ENCODE peak calls at places on chromosomes 13 and 19, in nine cellular contexts. L is glomerular endothelial cell; I is LHCN-M2; S is activated naive CD8-positive, alpha-beta T cell treated with anti-CD3 and anti-CD28 coated beads for 36 hours; Z is Panc1; A is Kasumi-1; X is activated CD8-positive, alpha-beta memory T cell treated with anti-CD3 and anti-CD28 coated beads for 48 hours; N is COR-L47; J is activated CD4-positive, alpha-beta memory T cell treated with anti-CD3 and anti-CD28 coated beads, Interleukin-2, amount 10 ng/mL, durations not matched to agents 7 days and 5 days. F is an unnamed sample.

GRCh38 chr13:78602561-78603239 is 652 bp downstream of the POU4F1 start:
- DNase-seq in L (no peak), I (no peak), S (no peak), Z (no peak), A (peak; percentile 17), X (no peak), N (no peak), J (no peak), F (no peak)

GRCh38 chr13:50015263-50015662 is at the start of gene KCNRG:
- DNase-seq in L (no peak), I (no peak), S (no peak), Z (no peak), A (no peak), X (no peak), N (no peak), J (no peak), F (no peak)

GRCh38 chr19:16040642-16041041 is 35.7 kb upstream of the TPM4 start:
- DNase-seq in L (no peak), I (peak; percentile 64), S (no peak), Z (no peak), A (no peak), X (no peak), N (no peak), J (no peak), F (no peak)

GRCh38 chr13:32423592-32423991 is 4.3 kb downstream of the N4BP2L1 start:
- DNase-seq in L (no peak), I (no peak), S (no peak), Z (no peak), A (peak; percentile 1), X (no peak), N (no peak), J (no peak), F (no peak)

GRCh38 chr13:97237388-97237787 is 15.3 kb downstream of the MBNL2 start:
- DNase-seq in L (no peak), I (no peak), S (no peak), Z (no peak), A (no peak), X (no peak), N (no peak), J (no peak), F (no peak)

GRCh38 chr19:15365264-15365663 is 14.3 kb downstream of the AKAP8 start:
- DNase-seq in L (no peak), I (no peak), S (no peak), Z (no peak), A (no peak), X (no peak), N (no peak), J (no peak), F (no peak)

GRCh38 chr13:49183672-49184315 is 36.3 kb upstream of the MLNR start:
- DNase-seq in L (no peak), I (no peak), S (no peak), Z (no peak), A (no peak), X (no peak), N (no peak), J (no peak), F (no peak)

GRCh38 chr13:36133950-36134349 is 2.8 kb upstream of the DCLK1 start:
- DNase-seq in L (no peak), I (peak; percentile 4), S (no peak), Z (no peak), A (no peak), X (no peak), N (no peak), J (no peak), F (no peak)

GRCh38 chr13:24127116-24127631 is 33.3 kb upstream of the SPATA13 start:
- DNase-seq in L (no peak), I (no peak), S (peak; percentile 12), Z (no peak), A (no peak), X (no peak), N (no peak), J (peak; percentile 44), F (peak; percentile 9)